ENCODE peak calls at places on chromosomes 2 and 18, in seven cellular contexts. C, T, U, G, H, J and D are unnamed samples.

GRCh38 chr2:216596986-216597509 is 36.2 kb upstream of the IGFBP2 start:
- DNase-seq in T (no peak), J (no peak), C (no peak), H (no peak), G (no peak), U (no peak), D (no peak)

GRCh38 chr2:20052872-20053281 is 1.4 kb upstream of the LAPTM4A start:
- DNase-seq in G (no peak), J (peak; percentile 76), U (peak; percentile 86), T (peak; percentile 79), C (peak; percentile 90), H (no peak), D (no peak)

GRCh38 chr2:45045706-45046105 is 36.5 kb upstream of the SIX2 start:
- DNase-seq in T (no peak), H (no peak), C (no peak), G (no peak), J (no peak), U (no peak), D (no peak)

GRCh38 chr2:157468931-157469708 is 25.2 kb upstream of the CYTIP start:
- DNase-seq in C (no peak), H (peak; percentile 95), G (no peak), J (no peak), T (no peak), U (no peak), D (no peak)

GRCh38 chr2:9532421-9532820 is 23.2 kb downstream of the ADAM17 start:
- DNase-seq in J (no peak), U (no peak), H (no peak), C (no peak), T (no peak), G (no peak), D (no peak)

GRCh38 chr18:26394047-26394654 is 154.2 kb downstream of the KCTD1 start:
- DNase-seq in T (no peak), J (no peak), G (no peak), C (no peak), H (no peak), U (no peak), D (no peak)

GRCh38 chr2:216987176-216987809 is 127.4 kb upstream of the TNP1 start:
- DNase-seq in U (peak; percentile 68), T (no peak), C (peak; percentile 47), G (no peak), J (no peak), H (no peak), D (no peak)

GRCh38 chr2:127146071-127146725 is 39.2 kb upstream of the BIN1 start:
- DNase-seq in U (no peak), H (no peak), J (no peak), T (no peak), C (no peak), G (no peak), D (no peak)

GRCh38 chr2:62293151-62293489 is 97.2 kb downstream of the B3GNT2 start:
- DNase-seq in U (no peak), T (no peak), H (no peak), C (no peak), G (no peak), J (no peak), D (no peak)

GRCh38 chr18:49817947-49818346 is 4.6 kb upstream of the ACAA2 start:
- DNase-seq in H (no peak), T (peak; percentile 79), C (peak; percentile 25), U (no peak), G (no peak), J (no peak), D (no peak)

GRCh38 chr2:173161040-173161439 is 85.4 kb downstream of the MAP3K20 start:
- DNase-seq in J (no peak), T (no peak), H (no peak), C (no peak), G (no peak), U (no peak), D (no peak)

GRCh38 chr2:230691005-230691647 is 21.5 kb upstream of the CAB39 start:
- DNase-seq in T (no peak), C (no peak), J (no peak), H (no peak), U (no peak), G (peak; percentile 65), D (peak; percentile 70)

GRCh38 chr2:233700028-233700635 is 7.4 kb downstream of the UGT1A6 start:
- DNase-seq in C (peak; percentile 19), G (peak; percentile 56), J (no peak), T (peak; percentile 31), H (no peak), U (no peak), D (no peak)

GRCh38 chr2:159118115-159118858 is 149.8 kb downstream of the TANC1 start:
- DNase-seq in G (peak; percentile 68), H (peak; percentile 51), T (peak; percentile 88), J (peak; percentile 90), C (peak; percentile 89), U (peak; percentile 88), D (peak; percentile 41)

GRCh38 chr18:44691148-44691925 is 10.6 kb downstream of the SETBP1 start:
- DNase-seq in C (no peak), J (no peak), G (no peak), T (no peak), H (no peak), U (no peak), D (no peak)

GRCh38 chr18:5294618-5295230 is 802 bp downstream of the ZBTB14 start:
- DNase-seq in T (peak; percentile 56), G (peak; percentile 27), J (peak; percentile 77), H (no peak), C (no peak), U (peak; percentile 50), D (peak; percentile 44)

GRCh38 chr2:216115224-216115582 is 6.1 kb downstream of the XRCC5 start:
- DNase-seq in U (no peak), T (no peak), G (no peak), H (no peak), C (no peak), J (no peak), D (no peak)

GRCh38 chr2:168687314-168687713 is 115.1 kb upstream of the NOSTRIN start:
- DNase-seq in H (no peak), G (no peak), T (no peak), J (no peak), C (no peak), U (no peak), D (no peak)

GRCh38 chr2:75100011-75100680 is 99.2 kb downstream of the TACR1 start:
- DNase-seq in T (no peak), C (no peak), U (no peak), H (no peak), J (no peak), G (no peak), D (peak; percentile 28)

GRCh38 chr2:57894353-57894752 is 152.3 kb upstream of the VRK2 start:
- DNase-seq in H (no peak), T (no peak), C (no peak), U (no peak), J (no peak), G (no peak), D (no peak)

GRCh38 chr2:160224060-160224459 is 24.0 kb upstream of the ITGB6 start:
- DNase-seq in G (peak; percentile 69), J (no peak), U (no peak), H (peak; percentile 67), C (peak; percentile 20), T (no peak), D (peak; percentile 62)

GRCh38 chr2:231037202-231037730 is at the start of gene C2orf72:
- DNase-seq in J (no peak), U (no peak), G (no peak), H (no peak), C (no peak), T (no peak), D (peak; percentile 42)

GRCh38 chr2:122300758-122301157 is 545.3 kb downstream of the TSN start:
- DNase-seq in H (no peak), U (no peak), C (peak; percentile 34), T (no peak), J (no peak), G (no peak), D (no peak)

GRCh38 chr2:12709207-12709522 is 7.6 kb upstream of the TRIB2 start:
- DNase-seq in T (no peak), J (no peak), G (no peak), H (no peak), U (no peak), C (no peak), D (no peak)

DNA sequence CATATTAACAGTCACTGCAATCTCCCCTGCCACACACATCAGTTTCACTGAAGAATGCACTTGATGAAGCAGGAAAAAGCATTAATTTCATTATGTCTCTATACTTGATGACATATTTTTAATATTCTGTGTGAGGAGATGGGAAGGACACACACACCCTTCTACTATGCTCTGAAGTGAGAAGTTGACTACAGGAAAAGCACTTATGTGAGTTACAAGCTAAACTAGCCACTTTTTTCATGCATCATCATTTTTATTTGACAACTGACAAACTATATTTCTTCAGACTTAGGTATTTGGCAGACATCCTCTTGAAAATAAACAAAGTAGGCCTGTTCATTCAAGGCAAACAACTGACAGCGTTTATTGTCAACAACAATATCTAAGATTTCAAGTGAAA is 150.4 kb upstream of the ID2 start:
- DNase-seq in J (no peak), C (no peak), U (no peak), G (no peak), T (no peak), H (no peak), D (no peak)
- TF ChIP-seq POLR2A in J (no peak), C (no peak), U (no peak), G (no peak), T (no peak), H (no peak), D (no peak)

GRCh38 chr2:200786826-200787225 is 24.9 kb upstream of the BZW1 start:
- DNase-seq in C (no peak), U (no peak), T (no peak), G (no peak), J (no peak), H (no peak), D (no peak)
- TF ChIP-seq POLR2A in C (no peak), U (no peak), T (no peak), G (no peak), J (no peak), H (no peak), D (no peak)

DNA sequence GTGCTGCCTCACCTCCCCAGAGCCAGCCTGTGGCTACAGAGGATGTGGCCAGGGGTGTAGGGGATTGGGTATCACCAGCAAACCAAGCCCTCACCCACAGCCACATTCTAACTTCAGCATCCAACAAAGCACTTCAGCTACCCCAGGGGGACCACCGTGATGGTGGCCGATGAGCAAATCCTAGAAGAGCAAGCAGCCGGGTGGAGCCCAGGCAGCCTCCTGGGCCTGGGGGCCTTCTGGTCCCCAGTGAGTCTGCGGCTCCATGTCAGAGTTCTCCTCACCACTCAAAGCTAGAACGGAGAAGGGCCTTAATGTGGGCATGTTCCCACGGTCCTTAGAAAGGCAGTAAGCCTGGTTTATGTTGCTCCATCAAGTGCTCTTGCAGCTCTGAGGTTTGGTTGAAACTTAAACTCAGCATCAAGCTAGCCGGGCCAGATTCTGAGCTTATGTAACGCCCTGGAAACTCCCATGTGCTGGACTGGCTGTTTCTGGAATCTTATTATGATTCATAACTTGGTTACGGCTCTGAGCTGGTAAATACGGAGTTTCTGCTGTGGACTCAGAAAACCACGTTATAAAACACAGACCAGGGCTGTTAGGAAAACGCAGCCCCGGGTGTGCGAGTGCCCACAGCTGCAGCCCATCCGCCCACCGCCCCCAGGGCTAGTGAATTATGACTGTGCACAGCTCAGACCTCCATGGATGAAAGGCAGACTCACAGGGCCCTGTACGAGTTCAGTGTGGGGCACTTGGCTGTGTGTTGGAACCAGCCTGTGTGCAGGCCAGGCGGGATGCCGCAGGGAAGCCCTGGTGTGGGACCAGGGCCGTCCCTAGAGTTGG is 99.8 kb downstream of the SEPTIN10 start:
- DNase-seq in H (peak; percentile 95), U (peak; percentile 72), T (peak; percentile 26), J (no peak), G (no peak), C (no peak), D (peak; percentile 82)
- TF ChIP-seq POLR2A in H (peak; percentile 21), U (no peak), T (no peak), J (no peak), G (no peak), C (no peak), D (no peak)

GRCh38 chr18:61591200-61591719 is 258.0 kb downstream of the CDH20 start:
- DNase-seq in T (no peak), H (no peak), J (no peak), G (no peak), U (no peak), C (no peak), D (no peak)
- TF ChIP-seq POLR2A in T (no peak), H (no peak), J (no peak), G (no peak), U (no peak), C (no peak), D (no peak)